ENCODE peak calls at places on chromosomes 11 and 22, in ten cellular contexts. L is prostate gland; O is trophoblast cell; G is PC-3; W is CD4-positive, alpha-beta T cell; D is colonic mucosa; V is kidney; R is naive thymus-derived CD4-positive, alpha-beta T cell; B is iPS DF 6.9; Z is heart left ventricle. N is an unnamed sample.

GRCh38 chr22:37904572-37905533 is 1.2 kb upstream of the MICALL1 start:
- DNase-seq in L (no peak), O (peak; percentile 93), G (peak; percentile 89), W (no peak), D (peak; percentile 33), V (peak; percentile 75), R (no peak), B (no peak), Z (peak; percentile 88), N (peak; percentile 83)

GRCh38 chr11:44781697-44782096 is 54.9 kb downstream of the TSPAN18 start:
- DNase-seq in L (no peak), O (no peak), G (no peak), W (no peak), D (no peak), V (no peak), R (no peak), B (no peak), Z (no peak), N (no peak)

GRCh38 chr11:128565881-128566280 is 21.5 kb downstream of the ETS1 start:
- DNase-seq in L (no peak), O (no peak), G (no peak), W (no peak), D (peak; percentile 76), V (no peak), R (no peak), B (no peak), Z (no peak), N (no peak)

GRCh38 chr11:12189543-12190235 is 79.3 kb downstream of the MICAL2 start:
- DNase-seq in L (peak; percentile 85), O (peak; percentile 43), G (no peak), W (peak; percentile 43), D (no peak), V (no peak), R (no peak), B (no peak), Z (no peak), N (peak; percentile 15)

GRCh38 chr11:85967457-85967856 is 101.4 kb downstream of the PICALM start:
- DNase-seq in L (no peak), O (no peak), G (no peak), W (no peak), D (no peak), V (no peak), R (no peak), B (no peak), Z (no peak), N (no peak)

GRCh38 chr11:119692547-119692834 is 36.5 kb downstream of the NECTIN1 start:
- DNase-seq in L (no peak), O (no peak), G (no peak), W (no peak), D (no peak), V (no peak), R (no peak), B (no peak), Z (no peak), N (no peak)

GRCh38 chr11:34380696-34381095 is 22.9 kb upstream of the ABTB2 start:
- DNase-seq in L (no peak), O (no peak), G (peak; percentile 95), W (no peak), D (no peak), V (no peak), R (no peak), B (no peak), Z (no peak), N (no peak)

GRCh38 chr11:58027341-58027740 is 3.4 kb upstream of the OR6Q1 start:
- DNase-seq in L (peak; percentile 17), O (peak; percentile 51), G (no peak), W (no peak), D (no peak), V (no peak), R (no peak), B (no peak), Z (no peak), N (no peak)

GRCh38 chr11:73201249-73201648 is 16.8 kb upstream of the P2RY2 start:
- DNase-seq in L (peak; percentile 70), O (no peak), G (no peak), W (no peak), D (no peak), V (peak; percentile 53), R (no peak), B (no peak), Z (no peak), N (no peak)

GRCh38 chr11:55607545-55607944 is at the start of gene OR4C11:
- DNase-seq in L (no peak), O (no peak), G (no peak), W (no peak), D (no peak), V (no peak), R (no peak), B (no peak), Z (no peak), N (no peak)

GRCh38 chr11:67055812-67056211 is 835 bp upstream of the RHOD start:
- DNase-seq in L (no peak), O (peak; percentile 78), G (peak; percentile 70), W (no peak), D (no peak), V (no peak), R (no peak), B (no peak), Z (no peak), N (peak; percentile 60)

GRCh38 chr11:19524171-19524671 is 188.4 kb upstream of the NAV2 start:
- DNase-seq in L (no peak), O (peak; percentile 94), G (no peak), W (no peak), D (no peak), V (peak; percentile 77), R (no peak), B (no peak), Z (no peak), N (no peak)

GRCh38 chr22:17774206-17774927 is at the start of gene BID:
- DNase-seq in L (no peak), O (no peak), G (peak; percentile 16), W (peak; percentile 43), D (peak; percentile 72), V (peak; percentile 85), R (no peak), B (no peak), Z (peak; percentile 62), N (peak; percentile 18)

GRCh38 chr11:117228091-117228490 is 3.8 kb downstream of the PCSK7 start:
- DNase-seq in L (no peak), O (no peak), G (no peak), W (no peak), D (no peak), V (peak; percentile 45), R (no peak), B (no peak), Z (no peak), N (peak; percentile 18)

GRCh38 chr11:117464778-117465177 is 137.1 kb downstream of the CEP164 start:
- DNase-seq in L (no peak), O (no peak), G (no peak), W (no peak), D (no peak), V (no peak), R (no peak), B (no peak), Z (no peak), N (no peak)

DNA sequence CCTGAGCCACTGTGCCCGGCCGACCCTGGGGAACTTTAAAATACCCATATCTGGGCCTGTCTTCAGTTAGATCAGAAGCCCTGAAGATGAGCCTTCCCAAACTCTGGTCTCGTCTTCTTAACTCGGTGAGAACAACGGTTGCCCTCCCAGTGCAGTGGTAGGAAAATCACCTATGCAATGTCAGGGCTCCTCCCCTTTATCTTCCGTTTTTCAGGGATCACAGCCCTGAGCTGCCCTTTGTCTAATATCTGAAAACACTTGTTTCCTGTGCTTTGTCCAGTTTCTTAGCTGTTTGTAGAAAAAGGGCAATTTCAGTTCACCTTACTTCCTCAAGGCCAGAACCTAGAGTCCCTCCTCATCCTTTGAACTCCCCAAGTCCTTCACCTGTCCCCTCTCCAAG is 9.4 kb downstream of the DRAP1 start:
- DNase-seq in L (no peak), O (no peak), G (no peak), W (no peak), D (no peak), V (no peak), R (no peak), B (no peak), Z (no peak), N (no peak)
- H3K27ac ChIP-seq in L (no peak overlapping the region), O (no peak overlapping the region), G (no peak overlapping the region), W (peak overlapping the region; percentile 81), D (no peak overlapping the region), V (no peak overlapping the region), R (peak overlapping the region; percentile 81), B (no peak overlapping the region), Z (no peak overlapping the region), N (no peak overlapping the region)

GRCh38 chr11:68312780-68313573 is 586 bp downstream of the LRP5 start:
- DNase-seq in L (no peak), O (no peak), G (peak; percentile 10), W (no peak), D (no peak), V (no peak), R (no peak), B (no peak), Z (no peak), N (no peak)
- H3K27ac ChIP-seq in L (peak overlapping the region; percentile 60), O (no peak overlapping the region), G (peak overlapping the region; percentile 91), W (no peak overlapping the region), D (peak overlapping the region; percentile 71), V (peak overlapping the region; percentile 88), R (no peak overlapping the region), B (no peak overlapping the region), Z (peak overlapping the region; percentile 83), N (peak overlapping the region; percentile 75)

DNA sequence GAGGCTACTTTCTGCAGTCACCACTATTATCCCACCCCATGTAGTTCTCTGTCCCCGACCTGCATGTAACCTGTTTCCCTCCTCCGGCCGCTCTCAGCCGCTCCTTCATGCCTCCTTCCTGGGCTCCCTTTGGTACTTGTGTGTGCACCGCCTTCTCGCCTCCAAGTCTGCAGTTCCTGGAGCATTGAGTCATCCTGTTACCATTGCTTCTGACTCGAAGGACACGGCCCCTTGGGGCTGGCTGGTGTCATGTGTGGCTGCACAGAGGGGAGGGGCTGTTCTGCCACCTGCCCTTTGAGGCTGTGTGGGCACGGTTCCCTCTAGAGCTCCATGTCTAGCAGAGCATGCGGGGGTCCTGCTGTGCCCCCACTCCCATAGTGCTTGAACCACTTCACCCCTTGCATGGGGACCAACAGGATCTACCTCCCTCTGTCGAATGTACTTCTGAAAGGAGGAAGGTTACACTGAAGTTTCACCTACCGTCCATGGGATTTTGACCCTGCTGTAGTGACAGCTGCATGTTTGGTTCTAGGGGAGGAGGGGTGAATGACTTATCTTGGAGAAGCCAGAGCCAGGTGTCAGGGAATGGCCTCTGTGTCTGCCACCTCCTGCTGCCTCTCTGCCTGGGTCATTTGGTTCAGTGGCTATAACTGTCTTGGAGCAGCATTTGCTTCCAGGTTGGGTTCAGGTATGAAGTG is 39.6 kb downstream of the BCR start:
- DNase-seq in L (no peak), O (peak; percentile 62), G (peak; percentile 27), W (peak; percentile 39), D (peak; percentile 49), V (peak; percentile 91), R (no peak), B (no peak), Z (peak; percentile 56), N (peak; percentile 33)
- H3K27ac ChIP-seq in L (no peak overlapping the region), O (no peak overlapping the region), G (no peak overlapping the region), W (peak overlapping the region; percentile 39), D (peak overlapping the region; percentile 53), V (peak overlapping the region; percentile 84), R (peak overlapping the region; percentile 70), B (no peak overlapping the region), Z (peak overlapping the region; percentile 12), N (peak overlapping the region; percentile 24)

GRCh38 chr22:47715866-47716578 is 953.6 kb downstream of the TBC1D22A start:
- DNase-seq in L (no peak), O (no peak), G (no peak), W (no peak), D (no peak), V (no peak), R (no peak), B (no peak), Z (no peak), N (no peak)
- H3K27ac ChIP-seq in L (no peak overlapping the region), O (no peak overlapping the region), G (no peak overlapping the region), W (no peak overlapping the region), D (no peak overlapping the region), V (no peak overlapping the region), R (no peak overlapping the region), B (no peak overlapping the region), Z (no peak overlapping the region), N (no peak overlapping the region)